ENCODE peak calls at places on chromosomes 7 and 10, in eight cellular contexts. H is breast epithelium, X is cardiac muscle cell, K is RWPE2, E is PC-3, L is HCT116, D is heart left ventricle, I is pancreas. J is an unnamed sample. For H3K4me1 and H3K27me3, the result is how much of the 10 kb centered on the place peaks cover.

GRCh38 chr7:2732388-2732787 is 44.4 kb downstream of the AMZ1 start:
- DNase-seq in H (no peak), X (no peak), K (no peak), E (no peak), L (no peak), D (no peak), I (no peak), J (no peak)

GRCh38 chr7:116512524-116513188 is 12.2 kb upstream of the CAV1 start:
- DNase-seq in H (no peak), X (no peak), K (no peak), E (peak), L (no peak), D (no peak), I (no peak), J (no peak)

GRCh38 chr7:157032128-157032527 is 21.7 kb upstream of the MNX1 start:
- DNase-seq in H (no peak), X (no peak), K (no peak), E (no peak), L (no peak), D (no peak), I (no peak), J (no peak)

GRCh38 chr10:69961168-69961863 is 91.3 kb upstream of the MACROH2A2 start:
- DNase-seq in H (no peak), X (no peak), K (no peak), E (peak), L (no peak), D (no peak), I (no peak), J (no peak)

GRCh38 chr7:129494041-129494440 is 8.3 kb upstream of the SMKR1 start:
- DNase-seq in H (no peak), X (no peak), K (no peak), E (peak), L (no peak), D (no peak), I (no peak), J (no peak)

GRCh38 chr10:80598084-80598798 is 60.5 kb downstream of the SH2D4B start:
- DNase-seq in H (no peak), X (no peak), K (no peak), E (no peak), L (no peak), D (no peak), I (no peak), J (no peak)

GRCh38 chr10:126924915-126925300 is 19.7 kb downstream of the DOCK1 start:
- DNase-seq in H (no peak), X (no peak), K (no peak), E (peak), L (no peak), D (no peak), I (no peak), J (no peak)

GRCh38 chr7:5177060-5177459 is 13.0 kb upstream of the WIPI2 start:
- DNase-seq in H (peak), X (no peak), K (peak), E (peak), L (no peak), D (peak), I (peak), J (peak)

GRCh38 chr7:108046952-108047506 is 44.1 kb upstream of the LAMB1 start:
- DNase-seq in H (no peak), X (no peak), K (no peak), E (no peak), L (no peak), D (no peak), I (no peak), J (no peak)

GRCh38 chr10:88386878-88387773 is 196.0 kb downstream of the RNLS start:
- DNase-seq in H (no peak), X (peak), K (no peak), E (no peak), L (peak), D (peak), I (no peak), J (no peak)

GRCh38 chr10:123429631-123430257 is 236.4 kb upstream of the GPR26 start:
- DNase-seq in H (no peak), X (no peak), K (no peak), E (no peak), L (no peak), D (no peak), I (no peak), J (no peak)

GRCh38 chr7:134022512-134022911 is 104.6 kb upstream of the LRGUK start:
- DNase-seq in H (no peak), X (no peak), K (no peak), E (peak), L (no peak), D (no peak), I (no peak), J (no peak)

GRCh38 chr7:111083423-111083822 is 7.5 kb upstream of the LRRN3 start:
- DNase-seq in H (no peak), X (no peak), K (no peak), E (no peak), L (no peak), D (no peak), I (no peak), J (no peak)
- H3K4me1 ChIP-seq in H (under half), X (under half), K (under half), E (under half), L (under half), D (under half), I (under half), J (under half)

GRCh38 chr10:99544322-99544721 is 11.6 kb downstream of the NKX2-3 start:
- DNase-seq in H (no peak), X (no peak), K (no peak), E (no peak), L (no peak), D (no peak), I (no peak), J (no peak)

GRCh38 chr10:99551158-99551557 is 18.4 kb downstream of the NKX2-3 start:
- DNase-seq in H (no peak), X (peak), K (no peak), E (peak), L (no peak), D (no peak), I (no peak), J (no peak)

GRCh38 chr10:99551616-99552015 is 18.9 kb downstream of the NKX2-3 start:
- DNase-seq in H (no peak), X (no peak), K (no peak), E (no peak), L (no peak), D (no peak), I (no peak), J (no peak)

DNA sequence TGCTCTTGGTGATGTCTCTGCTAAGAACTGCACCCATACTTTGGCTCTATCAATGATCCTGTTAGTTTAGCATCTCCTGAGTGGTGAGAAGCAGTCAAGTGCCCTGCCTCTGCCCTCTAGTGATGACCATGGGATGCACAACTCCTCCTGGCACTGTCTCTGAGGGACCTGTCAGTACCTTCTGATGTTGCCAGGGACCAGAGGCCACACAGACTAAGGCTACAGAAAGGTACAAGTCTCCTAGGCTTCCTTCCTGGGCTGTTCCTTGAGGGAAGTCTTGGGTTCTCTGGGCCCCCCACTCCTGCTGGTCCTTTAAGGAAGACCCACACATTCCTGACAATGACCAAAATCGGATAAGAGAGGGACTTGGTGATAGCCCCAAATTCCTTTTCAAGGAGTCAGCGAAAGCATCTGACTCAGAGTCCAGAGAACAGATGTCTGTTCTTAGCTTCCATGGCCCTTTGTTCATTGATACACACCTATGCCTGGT is 15.3 kb downstream of the NKX2-3 start:
- DNase-seq in H (no peak), X (no peak), K (no peak), E (peak), L (peak), D (no peak), I (no peak), J (peak)
- H3K27me3 ChIP-seq in H (under half), X (half or more), K (under half), E (under half), L (under half), D (under half), I (under half), J (under half)

DNA sequence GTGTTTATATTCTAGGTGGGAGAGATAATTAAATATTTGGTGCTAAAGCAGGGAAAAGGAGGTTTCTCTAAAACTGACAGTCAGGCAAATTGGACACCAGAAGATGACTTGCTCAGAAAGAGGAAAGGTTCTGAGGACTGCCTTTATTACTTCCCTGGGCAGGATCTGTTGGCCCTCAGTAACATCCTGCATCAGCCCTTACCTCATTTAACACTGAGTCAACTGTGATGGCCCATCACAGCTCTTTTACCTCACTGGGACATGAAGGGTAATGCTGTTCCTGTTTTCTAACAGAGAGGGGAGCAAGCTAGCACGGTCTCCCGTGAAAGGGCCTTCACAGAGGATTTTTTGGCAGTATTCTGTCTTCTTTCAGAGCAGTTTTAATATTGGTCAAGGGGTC is 12.0 kb downstream of the PPP1R17 start:
- DNase-seq in H (no peak), X (no peak), K (no peak), E (no peak), L (no peak), D (no peak), I (no peak), J (no peak)
- TF ChIP-seq CTCF in H (no peak), X (no peak), K (no peak), E (no peak), L (no peak), D (no peak), I (no peak), J (no peak)

DNA sequence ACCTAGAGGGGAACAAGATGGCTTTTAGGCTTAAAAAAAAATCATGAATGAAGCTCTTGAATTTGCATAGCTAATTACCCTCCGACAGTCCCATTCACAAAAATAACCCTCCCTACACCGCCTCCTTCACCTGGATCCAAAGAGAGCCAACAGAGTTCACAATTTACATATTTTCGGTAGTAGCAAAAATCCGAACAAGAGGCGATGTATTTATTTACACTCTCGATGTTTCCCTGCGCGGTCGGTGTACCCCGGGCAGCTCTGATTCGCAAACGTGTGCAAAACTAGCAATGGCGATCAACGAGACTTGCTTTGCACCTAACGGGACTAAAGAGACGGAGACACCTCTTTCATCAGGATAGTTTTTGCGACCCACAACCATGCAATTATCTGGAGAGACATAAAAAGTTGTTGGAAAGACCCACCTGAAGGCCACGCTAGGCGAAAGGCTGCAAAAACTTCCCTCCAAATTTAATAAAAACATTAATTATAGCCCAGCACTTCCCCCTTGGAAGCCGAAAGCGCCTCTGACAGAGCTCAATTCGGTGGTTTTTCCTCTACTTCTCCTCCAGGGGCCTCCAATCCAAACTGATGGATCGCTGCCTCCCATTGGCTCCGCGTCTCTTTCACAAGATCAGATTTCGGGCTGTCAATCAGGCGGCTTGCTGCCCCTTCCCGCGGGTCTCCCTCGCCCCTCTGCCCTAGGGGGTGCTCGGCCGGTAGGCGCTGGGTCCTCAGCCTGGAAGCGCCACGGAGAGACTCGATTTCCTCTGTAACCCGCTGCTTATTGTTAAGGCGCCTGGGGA is at the start of gene ETV1:
- DNase-seq in H (peak), X (peak), K (peak), E (peak), L (no peak), D (peak), I (peak), J (peak)
- H3K4me1 ChIP-seq in H (under half), X (under half), K (under half), E (under half), L (under half), D (under half), I (under half), J (under half)

DNA sequence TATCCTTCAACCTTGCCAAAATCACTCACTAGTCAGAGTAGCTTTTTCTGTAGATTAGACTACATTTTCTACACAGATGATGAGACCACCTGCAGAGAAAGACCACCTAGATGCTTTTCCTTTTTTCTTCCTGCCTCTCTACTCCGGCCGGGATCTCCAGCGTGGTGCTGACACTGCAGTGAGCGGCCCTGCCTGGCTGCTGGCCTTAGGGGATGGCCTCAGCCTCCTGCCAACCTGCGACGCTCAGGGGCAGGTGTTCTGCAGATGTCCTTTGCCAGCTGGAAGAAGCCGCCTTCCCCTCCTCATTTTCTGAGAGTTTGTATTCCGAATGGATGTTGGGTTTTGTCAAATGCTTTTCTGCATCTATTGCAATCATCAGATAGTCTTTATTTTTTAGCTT is 43.5 kb upstream of the NKX6-2 start:
- DNase-seq in H (no peak), X (no peak), K (no peak), E (no peak), L (no peak), D (no peak), I (no peak), J (no peak)
- H3K27me3 ChIP-seq in H (under half), X (under half), K (half or more), E (half or more), L (under half), D (under half), I (under half), J (under half)

J was measured in PC-9.